ENCODE peak calls at places on chromosomes 4 and X, in ten cellular contexts. One of them, this sample, is unnamed.

GRCh38 chr4:157918036-157918832 is 254.6 kb downstream of the GASK1B start:
- DNase-seq in breast epithelium: no peak
- DNase-seq in foreskin keratinocyte: no peak
- DNase-seq in OCI-LY7: no peak
- DNase-seq in heart right ventricle: no peak
- DNase-seq in K562: no peak
- DNase-seq in CD8-positive, alpha-beta T cell: no peak
- DNase-seq in tibial artery: no peak
- DNase-seq in A673: no peak
- DNase-seq in uterus: no peak
- DNase-seq in this sample: no peak

GRCh38 chr4:617644-618330 is 7.6 kb upstream of the PDE6B start:
- DNase-seq in foreskin keratinocyte: peak; percentile 53
- DNase-seq in OCI-LY7: no peak
- DNase-seq in K562: no peak
- DNase-seq in tibial artery: no peak
- DNase-seq in heart right ventricle: no peak
- DNase-seq in uterus: no peak
- DNase-seq in A673: no peak
- DNase-seq in CD8-positive, alpha-beta T cell: no peak
- DNase-seq in breast epithelium: no peak
- DNase-seq in this sample: peak; percentile 15

GRCh38 chr4:28686618-28687017 is 1826.0 kb downstream of the STIM2 start:
- DNase-seq in CD8-positive, alpha-beta T cell: no peak
- DNase-seq in A673: peak; percentile 77
- DNase-seq in K562: peak; percentile 4
- DNase-seq in foreskin keratinocyte: no peak
- DNase-seq in OCI-LY7: peak; percentile 24
- DNase-seq in heart right ventricle: peak; percentile 9
- DNase-seq in uterus: no peak
- DNase-seq in breast epithelium: no peak
- DNase-seq in tibial artery: no peak
- DNase-seq in this sample: no peak

GRCh38 chrX:24902808-24903207 is 113.0 kb downstream of the ARX start:
- DNase-seq in CD8-positive, alpha-beta T cell: no peak
- DNase-seq in OCI-LY7: no peak
- DNase-seq in uterus: no peak
- DNase-seq in heart right ventricle: no peak
- DNase-seq in foreskin keratinocyte: no peak
- DNase-seq in breast epithelium: no peak
- DNase-seq in A673: no peak
- DNase-seq in tibial artery: no peak
- DNase-seq in K562: no peak
- DNase-seq in this sample: no peak

GRCh38 chr4:92305878-92306520 is 2.2 kb downstream of the GRID2 start:
- DNase-seq in tibial artery: no peak
- DNase-seq in A673: no peak
- DNase-seq in foreskin keratinocyte: no peak
- DNase-seq in CD8-positive, alpha-beta T cell: no peak
- DNase-seq in heart right ventricle: no peak
- DNase-seq in OCI-LY7: no peak
- DNase-seq in breast epithelium: no peak
- DNase-seq in K562: no peak
- DNase-seq in uterus: no peak
- DNase-seq in this sample: no peak

GRCh38 chr4:169070071-169070894 is 60.2 kb upstream of the CBR4 start:
- DNase-seq in heart right ventricle: peak; percentile 51
- DNase-seq in A673: peak; percentile 92
- DNase-seq in K562: no peak
- DNase-seq in uterus: peak; percentile 46
- DNase-seq in OCI-LY7: no peak
- DNase-seq in foreskin keratinocyte: peak; percentile 100
- DNase-seq in tibial artery: peak; percentile 51
- DNase-seq in CD8-positive, alpha-beta T cell: no peak
- DNase-seq in breast epithelium: peak; percentile 92
- DNase-seq in this sample: no peak

GRCh38 chr4:154999950-155000578 is 208.4 kb upstream of the NPY2R start:
- DNase-seq in foreskin keratinocyte: no peak
- DNase-seq in tibial artery: no peak
- DNase-seq in CD8-positive, alpha-beta T cell: no peak
- DNase-seq in A673: no peak
- DNase-seq in uterus: no peak
- DNase-seq in OCI-LY7: no peak
- DNase-seq in breast epithelium: no peak
- DNase-seq in heart right ventricle: no peak
- DNase-seq in K562: no peak
- DNase-seq in this sample: no peak

GRCh38 chrX:327660-328126 is 9.1 kb upstream of the GTPBP6 start:
- DNase-seq in breast epithelium: no peak
- DNase-seq in heart right ventricle: no peak
- DNase-seq in uterus: no peak
- DNase-seq in A673: no peak
- DNase-seq in OCI-LY7: no peak
- DNase-seq in foreskin keratinocyte: no peak
- DNase-seq in CD8-positive, alpha-beta T cell: no peak
- DNase-seq in tibial artery: no peak
- DNase-seq in K562: no peak
- DNase-seq in this sample: peak; percentile 44

GRCh38 chr4:55356991-55357461 is 11.0 kb downstream of the SRD5A3 start:
- DNase-seq in tibial artery: no peak
- DNase-seq in K562: no peak
- DNase-seq in CD8-positive, alpha-beta T cell: no peak
- DNase-seq in foreskin keratinocyte: no peak
- DNase-seq in A673: no peak
- DNase-seq in breast epithelium: no peak
- DNase-seq in heart right ventricle: no peak
- DNase-seq in uterus: no peak
- DNase-seq in OCI-LY7: no peak
- DNase-seq in this sample: no peak

GRCh38 chr4:144716778-144717177 is 70.8 kb downstream of the HHIP start:
- DNase-seq in uterus: no peak
- DNase-seq in foreskin keratinocyte: no peak
- DNase-seq in CD8-positive, alpha-beta T cell: no peak
- DNase-seq in K562: no peak
- DNase-seq in breast epithelium: no peak
- DNase-seq in OCI-LY7: no peak
- DNase-seq in tibial artery: no peak
- DNase-seq in heart right ventricle: no peak
- DNase-seq in A673: no peak
- DNase-seq in this sample: no peak

GRCh38 chr4:110596431-110596830 is 26.4 kb downstream of the PITX2 start:
- DNase-seq in OCI-LY7: no peak
- DNase-seq in uterus: no peak
- DNase-seq in tibial artery: no peak
- DNase-seq in A673: no peak
- DNase-seq in K562: no peak
- DNase-seq in foreskin keratinocyte: no peak
- DNase-seq in heart right ventricle: no peak
- DNase-seq in breast epithelium: no peak
- DNase-seq in CD8-positive, alpha-beta T cell: no peak
- DNase-seq in this sample: no peak

GRCh38 chrX:69543572-69543971 is 39.4 kb downstream of the NALF2 start:
- DNase-seq in breast epithelium: no peak
- DNase-seq in heart right ventricle: no peak
- DNase-seq in OCI-LY7: no peak
- DNase-seq in CD8-positive, alpha-beta T cell: no peak
- DNase-seq in K562: no peak
- DNase-seq in A673: no peak
- DNase-seq in uterus: no peak
- DNase-seq in foreskin keratinocyte: no peak
- DNase-seq in tibial artery: no peak
- DNase-seq in this sample: no peak

GRCh38 chr4:124953059-124953850 is 240.7 kb upstream of the ANKRD50 start:
- DNase-seq in tibial artery: no peak
- DNase-seq in breast epithelium: no peak
- DNase-seq in K562: no peak
- DNase-seq in heart right ventricle: no peak
- DNase-seq in OCI-LY7: no peak
- DNase-seq in uterus: no peak
- DNase-seq in A673: peak; percentile 65
- DNase-seq in foreskin keratinocyte: no peak
- DNase-seq in CD8-positive, alpha-beta T cell: no peak
- DNase-seq in this sample: no peak

GRCh38 chr4:24510091-24510490 is 74.3 kb downstream of the DHX15 start:
- DNase-seq in foreskin keratinocyte: no peak
- DNase-seq in heart right ventricle: no peak
- DNase-seq in OCI-LY7: no peak
- DNase-seq in CD8-positive, alpha-beta T cell: no peak
- DNase-seq in A673: no peak
- DNase-seq in K562: no peak
- DNase-seq in breast epithelium: no peak
- DNase-seq in uterus: no peak
- DNase-seq in tibial artery: no peak
- DNase-seq in this sample: no peak

DNA sequence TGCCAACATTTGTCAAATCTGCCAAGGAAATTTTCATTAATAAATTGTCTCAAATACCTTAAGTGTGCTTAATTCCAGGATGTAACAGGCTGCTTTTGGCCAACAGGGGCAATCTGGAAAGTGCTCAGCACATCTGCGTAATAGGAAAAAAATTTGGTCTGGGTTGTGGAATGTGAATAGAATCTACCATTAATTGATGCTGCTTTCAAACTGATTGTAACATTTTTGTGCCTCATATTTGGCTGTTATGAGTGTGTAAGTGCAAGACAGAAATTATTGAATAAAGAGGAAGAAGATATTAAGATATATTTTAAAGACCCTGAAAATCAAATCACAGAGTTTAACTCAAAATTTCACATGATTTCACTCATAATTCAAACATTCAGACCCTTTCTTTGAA is 41.1 kb downstream of the REELD1 start:
- DNase-seq in OCI-LY7: no peak
- DNase-seq in tibial artery: no peak
- DNase-seq in A673: peak; percentile 55
- DNase-seq in foreskin keratinocyte: no peak
- DNase-seq in K562: no peak
- DNase-seq in heart right ventricle: no peak
- DNase-seq in CD8-positive, alpha-beta T cell: no peak
- DNase-seq in uterus: no peak
- DNase-seq in breast epithelium: no peak
- DNase-seq in this sample: no peak
- TF ChIP-seq CTCF in OCI-LY7: no peak
- TF ChIP-seq CTCF in tibial artery: no peak
- TF ChIP-seq CTCF in A673: no peak
- TF ChIP-seq CTCF in foreskin keratinocyte: no peak
- TF ChIP-seq CTCF in K562: no peak
- TF ChIP-seq CTCF in heart right ventricle: no peak
- TF ChIP-seq CTCF in CD8-positive, alpha-beta T cell: no peak
- TF ChIP-seq CTCF in uterus: no peak
- TF ChIP-seq CTCF in breast epithelium: no peak
- TF ChIP-seq CTCF in this sample: no peak

GRCh38 chr4:177228599-177228998 is 81.1 kb upstream of the NEIL3 start:
- DNase-seq in K562: no peak
- DNase-seq in A673: no peak
- DNase-seq in foreskin keratinocyte: no peak
- DNase-seq in heart right ventricle: no peak
- DNase-seq in breast epithelium: no peak
- DNase-seq in CD8-positive, alpha-beta T cell: no peak
- DNase-seq in OCI-LY7: no peak
- DNase-seq in tibial artery: no peak
- DNase-seq in uterus: no peak
- DNase-seq in this sample: no peak

GRCh38 chr4:177227636-177228035 is 82.0 kb upstream of the NEIL3 start:
- DNase-seq in tibial artery: no peak
- DNase-seq in A673: no peak
- DNase-seq in CD8-positive, alpha-beta T cell: no peak
- DNase-seq in K562: no peak
- DNase-seq in OCI-LY7: no peak
- DNase-seq in foreskin keratinocyte: no peak
- DNase-seq in heart right ventricle: no peak
- DNase-seq in uterus: no peak
- DNase-seq in breast epithelium: no peak
- DNase-seq in this sample: no peak

GRCh38 chr4:177220376-177220775 is 89.3 kb upstream of the NEIL3 start:
- DNase-seq in heart right ventricle: no peak
- DNase-seq in OCI-LY7: no peak
- DNase-seq in foreskin keratinocyte: peak; percentile 18
- DNase-seq in A673: no peak
- DNase-seq in CD8-positive, alpha-beta T cell: no peak
- DNase-seq in uterus: no peak
- DNase-seq in K562: no peak
- DNase-seq in tibial artery: no peak
- DNase-seq in breast epithelium: no peak
- DNase-seq in this sample: no peak

GRCh38 chr4:177225605-177226004 is 84.1 kb upstream of the NEIL3 start:
- DNase-seq in OCI-LY7: no peak
- DNase-seq in tibial artery: no peak
- DNase-seq in uterus: no peak
- DNase-seq in A673: no peak
- DNase-seq in K562: no peak
- DNase-seq in breast epithelium: no peak
- DNase-seq in heart right ventricle: no peak
- DNase-seq in CD8-positive, alpha-beta T cell: no peak
- DNase-seq in foreskin keratinocyte: no peak
- DNase-seq in this sample: no peak

GRCh38 chr4:177222776-177223175 is 86.9 kb upstream of the NEIL3 start:
- DNase-seq in tibial artery: no peak
- DNase-seq in foreskin keratinocyte: no peak
- DNase-seq in CD8-positive, alpha-beta T cell: no peak
- DNase-seq in heart right ventricle: no peak
- DNase-seq in uterus: no peak
- DNase-seq in K562: no peak
- DNase-seq in A673: no peak
- DNase-seq in breast epithelium: no peak
- DNase-seq in OCI-LY7: no peak
- DNase-seq in this sample: no peak
- TF ChIP-seq CTCF in tibial artery: no peak
- TF ChIP-seq CTCF in foreskin keratinocyte: no peak
- TF ChIP-seq CTCF in CD8-positive, alpha-beta T cell: no peak
- TF ChIP-seq CTCF in heart right ventricle: no peak
- TF ChIP-seq CTCF in uterus: no peak
- TF ChIP-seq CTCF in K562: no peak
- TF ChIP-seq CTCF in A673: no peak
- TF ChIP-seq CTCF in breast epithelium: no peak
- TF ChIP-seq CTCF in OCI-LY7: no peak
- TF ChIP-seq CTCF in this sample: no peak

GRCh38 chr4:151797853-151798252 is 37.0 kb upstream of the GATB start:
- DNase-seq in breast epithelium: no peak
- DNase-seq in heart right ventricle: no peak
- DNase-seq in K562: no peak
- DNase-seq in tibial artery: no peak
- DNase-seq in uterus: no peak
- DNase-seq in CD8-positive, alpha-beta T cell: no peak
- DNase-seq in foreskin keratinocyte: no peak
- DNase-seq in OCI-LY7: no peak
- DNase-seq in A673: no peak
- DNase-seq in this sample: no peak
- TF ChIP-seq CTCF in breast epithelium: no peak
- TF ChIP-seq CTCF in heart right ventricle: no peak
- TF ChIP-seq CTCF in K562: no peak
- TF ChIP-seq CTCF in tibial artery: no peak
- TF ChIP-seq CTCF in uterus: no peak
- TF ChIP-seq CTCF in CD8-positive, alpha-beta T cell: no peak
- TF ChIP-seq CTCF in foreskin keratinocyte: no peak
- TF ChIP-seq CTCF in OCI-LY7: no peak
- TF ChIP-seq CTCF in A673: no peak
- TF ChIP-seq CTCF in this sample: no peak

GRCh38 chr4:108607426-108607825 is 12.9 kb upstream of the RPL34 start:
- DNase-seq in A673: no peak
- DNase-seq in breast epithelium: no peak
- DNase-seq in K562: no peak
- DNase-seq in OCI-LY7: no peak
- DNase-seq in heart right ventricle: no peak
- DNase-seq in tibial artery: no peak
- DNase-seq in foreskin keratinocyte: no peak
- DNase-seq in CD8-positive, alpha-beta T cell: no peak
- DNase-seq in uterus: no peak
- DNase-seq in this sample: no peak

GRCh38 chr4:108611360-108611759 is 9.0 kb upstream of the RPL34 start:
- DNase-seq in heart right ventricle: no peak
- DNase-seq in breast epithelium: no peak
- DNase-seq in foreskin keratinocyte: no peak
- DNase-seq in tibial artery: no peak
- DNase-seq in uterus: no peak
- DNase-seq in A673: peak; percentile 41
- DNase-seq in K562: no peak
- DNase-seq in CD8-positive, alpha-beta T cell: no peak
- DNase-seq in OCI-LY7: no peak
- DNase-seq in this sample: no peak
- TF ChIP-seq CTCF in heart right ventricle: peak; percentile 35
- TF ChIP-seq CTCF in breast epithelium: no peak
- TF ChIP-seq CTCF in foreskin keratinocyte: peak; percentile 56
- TF ChIP-seq CTCF in tibial artery: no peak
- TF ChIP-seq CTCF in uterus: peak; percentile 26
- TF ChIP-seq CTCF in A673: peak; percentile 33
- TF ChIP-seq CTCF in K562: no peak
- TF ChIP-seq CTCF in CD8-positive, alpha-beta T cell: no peak
- TF ChIP-seq CTCF in OCI-LY7: no peak
- TF ChIP-seq CTCF in this sample: no peak

This sample was measured in CD14-positive monocyte.